ENCODE peak calls at places on chromosomes 1 and 21, in four cellular contexts. J is endothelial cell of umbilical vein, W is cardiac muscle cell, G is NCI-H446 treated with DMSO at 0.1 percent for 48 hours. Q is an unnamed sample.

GRCh38 chr1:206455681-206456344 is 14.5 kb upstream of the IKBKE start:
- DNase-seq in J (peak), W (peak), G (peak), Q (peak)

GRCh38 chr1:203480525-203481084 is 5.0 kb downstream of the PRELP start:
- DNase-seq in J (peak), W (peak), G (peak), Q (no peak)

GRCh38 chr21:46322351-46323226 is 1.1 kb downstream of the C21orf58 start:
- DNase-seq in J (peak), W (peak), G (no peak), Q (no peak)

GRCh38 chr1:200873671-200874397 is 1.1 kb downstream of the GPR25 start:
- DNase-seq in J (no peak), W (no peak), G (no peak), Q (no peak)

GRCh38 chr1:26066857-26067256 is 573 bp downstream of the TRIM63 start:
- DNase-seq in J (no peak), W (peak), G (no peak), Q (no peak)

GRCh38 chr1:111735858-111736544 is 3.2 kb downstream of the INKA2 start:
- DNase-seq in J (no peak), W (peak), G (peak), Q (peak)

GRCh38 chr21:22278366-22278765 is 1280.2 kb downstream of the NCAM2 start:
- DNase-seq in J (no peak), W (no peak), G (no peak), Q (no peak)

GRCh38 chr1:19122668-19123067 is 87.4 kb downstream of the UBR4 start:
- DNase-seq in J (no peak), W (no peak), G (no peak), Q (no peak)

GRCh38 chr1:225977937-225978748 is 21.0 kb downstream of the SDE2 start:
- DNase-seq in J (no peak), W (no peak), G (no peak), Q (no peak)

GRCh38 chr1:110475358-110476027 is 24.5 kb downstream of the PROK1 start:
- DNase-seq in J (no peak), W (no peak), G (no peak), Q (no peak)

GRCh38 chr1:112675728-112676381 is 1.4 kb downstream of the MOV10 start:
- DNase-seq in J (no peak), W (no peak), G (no peak), Q (no peak)

GRCh38 chr1:6475381-6476133 is 9.6 kb upstream of the TNFRSF25 start:
- DNase-seq in J (no peak), W (peak), G (no peak), Q (no peak)

GRCh38 chr1:199591468-199591867 is 436.0 kb upstream of the NR5A2 start:
- DNase-seq in J (no peak), W (no peak), G (no peak), Q (no peak)

GRCh38 chr1:206466840-206467649 is 3.2 kb upstream of the IKBKE start:
- DNase-seq in J (no peak), W (no peak), G (no peak), Q (no peak)

GRCh38 chr1:41891403-41891896 is 27.3 kb downstream of the HIVEP3 start:
- DNase-seq in J (peak), W (no peak), G (no peak), Q (peak)

GRCh38 chr1:67802565-67802964 is 30.7 kb downstream of the GNG12 start:
- DNase-seq in J (no peak), W (no peak), G (no peak), Q (no peak)

GRCh38 chr1:158002022-158002629 is 8.7 kb downstream of the KIRREL1 start:
- DNase-seq in J (peak), W (peak), G (no peak), Q (no peak)

GRCh38 chr1:205287076-205287475 is 34.5 kb downstream of the NUAK2 start:
- DNase-seq in J (no peak), W (no peak), G (no peak), Q (no peak)

GRCh38 chr1:209389258-209389657 is 194.3 kb upstream of the CAMK1G start:
- DNase-seq in J (no peak), W (no peak), G (no peak), Q (no peak)

GRCh38 chr21:23218667-23219066 is 2220.5 kb downstream of the NCAM2 start:
- DNase-seq in J (peak), W (no peak), G (no peak), Q (no peak)

GRCh38 chr1:179327679-179328078 is 34.1 kb downstream of the SOAT1 start:
- DNase-seq in J (no peak), W (no peak), G (no peak), Q (no peak)

GRCh38 chr21:43884012-43884860 is 19.2 kb downstream of the AGPAT3 start:
- DNase-seq in J (peak), W (peak), G (no peak), Q (no peak)

GRCh38 chr1:233114159-233114558 is 163.7 kb downstream of the NTPCR start:
- DNase-seq in J (peak), W (no peak), G (no peak), Q (no peak)

GRCh38 chr1:35097224-35097623 is 18.0 kb downstream of the ZMYM1 start:
- DNase-seq in J (peak), W (no peak), G (no peak), Q (no peak)

GRCh38 chr1:152533327-152533938 is 19.2 kb downstream of the CRCT1 start:
- DNase-seq in J (peak), W (no peak), G (no peak), Q (no peak)

GRCh38 chr1:152190589-152190988 is 31.6 kb upstream of the RPTN start:
- DNase-seq in J (no peak), W (no peak), G (no peak), Q (no peak)

GRCh38 chr1:212412374-212412773 is 2.3 kb downstream of the PACC1 start:
- DNase-seq in J (no peak), W (no peak), G (no peak), Q (no peak)

GRCh38 chr1:101250656-101251272 is 13.9 kb downstream of the S1PR1 start:
- DNase-seq in J (peak), W (no peak), G (no peak), Q (no peak)

GRCh38 chr1:176220100-176220689 is 13.1 kb upstream of the COP1 start:
- DNase-seq in J (no peak), W (no peak), G (no peak), Q (no peak)

Q was measured in NCI-H524 treated with DMSO at 0.1 percent for 48 hours.